ENCODE peak calls at places on chromosome 1, in four cellular contexts. One of them, this sample, is unnamed.

GRCh38 chr1:234752927-234753326 is 142.9 kb upstream of the IRF2BP2 start:
- DNase-seq in testis: no peak
- DNase-seq in OCI-LY7: no peak
- DNase-seq in pancreas: no peak
- DNase-seq in this sample: no peak

GRCh38 chr1:225476538-225476988 is 48.7 kb upstream of the LBR start:
- DNase-seq in testis: no peak
- DNase-seq in OCI-LY7: no peak
- DNase-seq in pancreas: no peak
- DNase-seq in this sample: no peak

GRCh38 chr1:33925586-33925985 is 61.7 kb downstream of the HMGB4 start:
- DNase-seq in testis: no peak
- DNase-seq in OCI-LY7: no peak
- DNase-seq in pancreas: no peak
- DNase-seq in this sample: no peak

GRCh38 chr1:47627016-47627415 is 189.2 kb downstream of the FOXD2 start:
- DNase-seq in testis: peak; percentile 4
- DNase-seq in OCI-LY7: no peak
- DNase-seq in pancreas: no peak
- DNase-seq in this sample: no peak

GRCh38 chr1:24925082-24925779 is 4.8 kb downstream of the RUNX3 start:
- DNase-seq in testis: no peak
- DNase-seq in OCI-LY7: no peak
- DNase-seq in pancreas: no peak
- DNase-seq in this sample: no peak

GRCh38 chr1:185162491-185162890 is 5.5 kb downstream of the SWT1 start:
- DNase-seq in testis: no peak
- DNase-seq in OCI-LY7: no peak
- DNase-seq in pancreas: no peak
- DNase-seq in this sample: no peak

GRCh38 chr1:226164154-226164553 is 22.4 kb downstream of the ACBD3 start:
- DNase-seq in testis: no peak
- DNase-seq in OCI-LY7: no peak
- DNase-seq in pancreas: no peak
- DNase-seq in this sample: no peak

GRCh38 chr1:21034725-21035628 is 141.7 kb downstream of the EIF4G3 start:
- DNase-seq in testis: no peak
- DNase-seq in OCI-LY7: no peak
- DNase-seq in pancreas: peak; percentile 62
- DNase-seq in this sample: no peak

GRCh38 chr1:219697667-219698066 is 84.8 kb upstream of the ZC3H11B start:
- DNase-seq in testis: no peak
- DNase-seq in OCI-LY7: no peak
- DNase-seq in pancreas: no peak
- DNase-seq in this sample: no peak

GRCh38 chr1:39575191-39576015 is 1.2 kb downstream of the PABPC4 start:
- DNase-seq in testis: peak; percentile 74
- DNase-seq in OCI-LY7: peak; percentile 59
- DNase-seq in pancreas: peak; percentile 89
- DNase-seq in this sample: peak; percentile 19

GRCh38 chr1:204348197-204348596 is 11.5 kb downstream of the PLEKHA6 start:
- DNase-seq in testis: no peak
- DNase-seq in OCI-LY7: no peak
- DNase-seq in pancreas: no peak
- DNase-seq in this sample: peak; percentile 67

GRCh38 chr1:187631984-187632383 is 803.2 kb downstream of the PLA2G4A start:
- DNase-seq in testis: no peak
- DNase-seq in OCI-LY7: no peak
- DNase-seq in pancreas: no peak
- DNase-seq in this sample: no peak

GRCh38 chr1:111275079-111275478 is 15.6 kb upstream of the CHIA start:
- DNase-seq in testis: no peak
- DNase-seq in OCI-LY7: no peak
- DNase-seq in pancreas: no peak
- DNase-seq in this sample: no peak

GRCh38 chr1:41843378-41843777 is 75.3 kb downstream of the HIVEP3 start:
- DNase-seq in testis: no peak
- DNase-seq in OCI-LY7: no peak
- DNase-seq in pancreas: no peak
- DNase-seq in this sample: no peak

GRCh38 chr1:78279051-78279450 is 211.7 kb upstream of the PTGFR start:
- DNase-seq in testis: no peak
- DNase-seq in OCI-LY7: no peak
- DNase-seq in pancreas: no peak
- DNase-seq in this sample: no peak

GRCh38 chr1:16174886-16175598 is 19.2 kb upstream of the EPHA2 start:
- DNase-seq in testis: no peak
- DNase-seq in OCI-LY7: no peak
- DNase-seq in pancreas: no peak
- DNase-seq in this sample: no peak

GRCh38 chr1:26126321-26127084 is 14.9 kb downstream of the PDIK1L start:
- DNase-seq in testis: no peak
- DNase-seq in OCI-LY7: peak; percentile 79
- DNase-seq in pancreas: no peak
- DNase-seq in this sample: no peak

GRCh38 chr1:156821801-156822200 is 5.2 kb upstream of the SH2D2A start:
- DNase-seq in testis: no peak
- DNase-seq in OCI-LY7: no peak
- DNase-seq in pancreas: no peak
- DNase-seq in this sample: no peak

GRCh38 chr1:35691080-35691479 is 27.6 kb downstream of the C1orf216 start:
- DNase-seq in testis: no peak
- DNase-seq in OCI-LY7: no peak
- DNase-seq in pancreas: no peak
- DNase-seq in this sample: no peak

GRCh38 chr1:207393610-207394009 is 60.5 kb upstream of the CR2 start:
- DNase-seq in testis: no peak
- DNase-seq in OCI-LY7: no peak
- DNase-seq in pancreas: no peak
- DNase-seq in this sample: no peak

GRCh38 chr1:106677181-106677580 is 379.3 kb upstream of the PRMT6 start:
- DNase-seq in testis: no peak
- DNase-seq in OCI-LY7: no peak
- DNase-seq in pancreas: no peak
- DNase-seq in this sample: no peak

GRCh38 chr1:37958690-37959089 is 11.8 kb upstream of the INPP5B start:
- DNase-seq in testis: no peak
- DNase-seq in OCI-LY7: no peak
- DNase-seq in pancreas: no peak
- DNase-seq in this sample: no peak

GRCh38 chr1:34846265-34846664 is 13.3 kb downstream of the SMIM12 start:
- DNase-seq in testis: no peak
- DNase-seq in OCI-LY7: no peak
- DNase-seq in pancreas: no peak
- DNase-seq in this sample: no peak

GRCh38 chr1:180435566-180435965 is 66.8 kb downstream of the ACBD6 start:
- DNase-seq in testis: no peak
- DNase-seq in OCI-LY7: no peak
- DNase-seq in pancreas: no peak
- DNase-seq in this sample: no peak
- H3K4me1 ChIP-seq in testis: no peaks in the 10 kb centered on the region
- H3K4me1 ChIP-seq in OCI-LY7: no peaks in the 10 kb centered on the region
- H3K4me1 ChIP-seq in pancreas: no peaks in the 10 kb centered on the region
- H3K4me1 ChIP-seq in this sample: peaks cover 19% of the 10 kb centered on the region

DNA sequence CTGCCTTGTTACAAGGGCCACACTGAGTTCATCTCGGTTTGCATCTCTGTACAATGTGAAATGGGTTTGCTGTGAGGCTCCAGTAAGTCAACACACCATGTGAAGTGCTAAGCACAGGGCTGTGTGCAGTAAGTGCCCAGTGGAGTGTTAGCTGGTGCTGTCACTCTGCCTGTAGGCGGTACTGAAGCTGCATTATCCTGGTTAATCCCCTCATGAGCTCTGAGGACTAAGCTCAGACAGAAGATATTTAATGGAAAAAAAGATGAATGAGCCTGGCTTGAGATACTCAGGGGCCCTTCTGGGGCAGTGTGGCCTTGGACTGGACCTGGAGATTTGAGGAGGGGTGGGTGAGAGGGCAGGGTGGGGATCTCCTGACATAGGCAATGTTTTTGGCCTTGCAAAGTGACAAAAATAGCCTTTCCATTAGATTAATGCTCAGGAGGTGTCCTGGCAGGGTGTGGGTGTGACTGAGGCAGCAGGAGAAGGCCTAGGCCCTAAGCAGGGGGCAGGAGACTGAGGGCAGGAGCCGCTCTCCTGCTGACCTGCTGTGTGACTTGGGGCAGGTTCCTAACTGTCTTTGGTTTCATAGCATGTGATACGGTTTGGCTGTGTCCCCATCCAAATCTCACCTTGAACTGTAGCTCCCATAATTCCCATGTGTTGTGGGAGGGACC is 570.5 kb downstream of the PTPRU start:
- DNase-seq in testis: no peak
- DNase-seq in OCI-LY7: no peak
- DNase-seq in pancreas: no peak
- DNase-seq in this sample: no peak
- H3K4me1 ChIP-seq in testis: peaks cover 3% of the 10 kb centered on the region
- H3K4me1 ChIP-seq in OCI-LY7: no peaks in the 10 kb centered on the region
- H3K4me1 ChIP-seq in pancreas: no peaks in the 10 kb centered on the region
- H3K4me1 ChIP-seq in this sample: no peaks in the 10 kb centered on the region

GRCh38 chr1:246583056-246583440 is 16.8 kb downstream of the CNST start:
- DNase-seq in testis: no peak
- DNase-seq in OCI-LY7: no peak
- DNase-seq in pancreas: no peak
- DNase-seq in this sample: no peak
- H3K4me1 ChIP-seq in testis: peaks cover 78% of the 10 kb centered on the region
- H3K4me1 ChIP-seq in OCI-LY7: peaks cover 30% of the 10 kb centered on the region
- H3K4me1 ChIP-seq in pancreas: peaks cover 32% of the 10 kb centered on the region
- H3K4me1 ChIP-seq in this sample: peaks cover 18% of the 10 kb centered on the region

DNA sequence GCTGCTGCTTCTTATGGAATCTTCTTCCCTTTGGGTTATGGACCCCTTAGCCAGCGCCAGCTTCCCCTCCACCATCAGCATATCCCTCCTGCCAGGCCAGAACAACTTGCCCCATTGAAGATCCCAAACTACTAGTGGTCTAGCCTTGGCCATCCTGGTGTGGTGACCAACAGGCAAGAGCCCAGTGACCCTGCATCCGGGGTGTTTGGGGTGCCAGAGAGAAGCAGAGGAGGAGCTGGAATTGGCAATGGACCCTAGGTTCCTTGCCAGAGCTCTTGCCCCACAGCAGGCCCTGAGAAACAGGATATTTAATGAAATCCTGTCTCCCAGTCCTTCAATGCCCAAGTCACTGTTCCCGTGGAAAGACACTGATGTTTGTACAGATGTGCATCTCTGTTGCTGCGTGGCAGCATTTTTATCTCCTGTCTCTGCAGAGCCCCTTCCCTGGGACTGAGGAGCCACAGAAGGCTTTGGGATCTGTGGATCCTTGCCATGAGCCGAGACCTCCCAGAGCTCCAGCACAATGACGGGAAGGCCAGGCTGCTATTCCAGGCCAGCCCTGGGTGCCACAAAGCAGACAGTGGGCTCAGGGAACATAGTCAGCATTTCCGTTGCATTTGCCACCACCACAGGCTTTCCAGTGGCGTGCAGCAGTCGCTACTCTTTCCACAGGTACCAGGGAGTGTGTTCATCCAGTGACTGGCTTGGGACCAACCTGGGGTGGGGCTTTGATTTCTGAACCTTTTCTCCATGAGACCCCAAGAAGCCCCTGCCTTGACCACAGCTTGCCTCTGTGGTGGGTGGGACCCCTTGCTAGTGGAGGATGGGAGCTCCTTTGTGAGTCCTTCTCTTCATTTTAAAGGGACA is 21.6 kb downstream of the NAV1 start:
- DNase-seq in testis: no peak
- DNase-seq in OCI-LY7: no peak
- DNase-seq in pancreas: no peak
- DNase-seq in this sample: no peak
- H3K4me1 ChIP-seq in testis: no peaks in the 10 kb centered on the region
- H3K4me1 ChIP-seq in OCI-LY7: no peaks in the 10 kb centered on the region
- H3K4me1 ChIP-seq in pancreas: no peaks in the 10 kb centered on the region
- H3K4me1 ChIP-seq in this sample: no peaks in the 10 kb centered on the region

GRCh38 chr1:183970516-183971300 is 66.8 kb downstream of the COLGALT2 start:
- DNase-seq in testis: no peak
- DNase-seq in OCI-LY7: no peak
- DNase-seq in pancreas: no peak
- DNase-seq in this sample: no peak
- H3K4me1 ChIP-seq in testis: no peaks in the 10 kb centered on the region
- H3K4me1 ChIP-seq in OCI-LY7: no peaks in the 10 kb centered on the region
- H3K4me1 ChIP-seq in pancreas: no peaks in the 10 kb centered on the region
- H3K4me1 ChIP-seq in this sample: peaks cover 8% of the 10 kb centered on the region

DNA sequence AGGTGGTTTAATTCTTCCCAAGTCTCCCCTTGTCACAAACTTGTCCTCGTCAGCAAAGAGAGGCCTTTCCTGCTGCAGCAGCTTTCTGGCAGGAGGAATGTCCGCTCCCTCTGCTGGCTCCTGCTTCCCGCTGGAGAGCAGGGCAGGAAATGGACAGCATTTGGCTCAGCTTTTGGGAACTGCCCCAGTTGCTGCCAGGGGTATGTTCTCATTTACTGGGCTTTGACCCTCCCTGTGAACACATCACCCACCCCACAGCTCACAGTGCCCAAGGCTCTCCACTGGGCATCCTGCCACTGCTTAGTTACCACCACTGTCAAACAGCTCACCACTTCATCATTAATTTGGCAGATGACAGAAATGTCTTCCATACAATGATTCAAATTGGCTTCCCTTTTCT is 75.4 kb downstream of the MRPL37 start:
- DNase-seq in testis: peak; percentile 61
- DNase-seq in OCI-LY7: no peak
- DNase-seq in pancreas: no peak
- DNase-seq in this sample: no peak
- H3K4me1 ChIP-seq in testis: peaks cover 89% of the 10 kb centered on the region
- H3K4me1 ChIP-seq in OCI-LY7: peaks cover 17% of the 10 kb centered on the region
- H3K4me1 ChIP-seq in pancreas: peaks cover 57% of the 10 kb centered on the region
- H3K4me1 ChIP-seq in this sample: peaks cover 16% of the 10 kb centered on the region

DNA sequence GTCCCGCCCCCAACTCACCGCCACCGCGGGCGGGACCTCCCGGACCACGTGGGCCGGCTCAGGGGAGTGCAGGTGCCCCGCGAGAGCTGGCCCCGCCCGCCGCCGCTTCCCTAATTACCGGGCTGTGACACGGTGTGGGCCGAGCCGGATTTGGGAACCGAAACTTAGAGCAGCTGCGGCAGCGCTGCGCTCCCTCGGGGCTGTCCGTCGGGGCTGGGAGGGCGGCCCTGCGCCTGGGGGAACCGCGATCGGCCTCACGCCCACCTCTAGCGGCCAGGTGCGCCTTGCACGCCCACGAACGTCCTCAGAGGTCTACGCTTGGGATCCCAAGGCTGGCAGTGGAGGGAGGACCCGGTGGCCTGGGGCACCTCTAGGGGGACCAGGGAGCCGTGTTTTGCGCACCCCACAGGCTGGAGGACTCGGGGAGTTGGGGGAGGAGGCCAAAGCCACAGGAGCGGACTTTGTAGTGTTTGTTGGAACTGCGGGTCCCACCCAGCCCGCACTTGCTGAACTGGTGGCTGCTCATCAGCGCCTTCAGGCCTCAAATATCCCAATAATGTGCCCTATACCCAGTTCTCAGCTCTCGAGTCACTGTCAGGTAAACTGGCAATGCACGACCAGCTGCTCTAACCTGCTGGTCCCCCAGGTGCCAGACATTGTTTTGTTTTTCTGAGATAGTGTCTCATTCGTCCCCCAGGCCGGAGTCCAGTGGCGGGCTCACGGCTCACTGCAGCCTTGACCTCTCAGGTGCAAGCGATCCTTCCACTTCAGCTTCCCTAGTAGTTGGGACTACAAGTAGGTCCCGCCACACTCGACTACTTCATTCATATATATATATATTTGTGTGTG is 781 bp upstream of the NADK start:
- DNase-seq in testis: peak; percentile 66
- DNase-seq in OCI-LY7: peak; percentile 99
- DNase-seq in pancreas: peak; percentile 91
- DNase-seq in this sample: peak; percentile 91
- H3K4me1 ChIP-seq in testis: peaks cover 74% of the 10 kb centered on the region
- H3K4me1 ChIP-seq in OCI-LY7: peaks cover 78% of the 10 kb centered on the region
- H3K4me1 ChIP-seq in pancreas: peaks cover 31% of the 10 kb centered on the region
- H3K4me1 ChIP-seq in this sample: peaks cover 28% of the 10 kb centered on the region

GRCh38 chr1:27772581-27772931 is 463 bp upstream of the STX12 start:
- DNase-seq in testis: no peak
- DNase-seq in OCI-LY7: peak; percentile 4
- DNase-seq in pancreas: no peak
- DNase-seq in this sample: no peak
- H3K4me1 ChIP-seq in testis: peaks cover 4% of the 10 kb centered on the region
- H3K4me1 ChIP-seq in OCI-LY7: peaks cover 24% of the 10 kb centered on the region
- H3K4me1 ChIP-seq in pancreas: peaks cover 12% of the 10 kb centered on the region
- H3K4me1 ChIP-seq in this sample: no peaks in the 10 kb centered on the region

This sample was measured in Caco-2.